ENCODE peak calls at places on chromosomes 2 and 18, in eight cellular contexts. One of them, this sample, is unnamed.

GRCh38 chr2:69201243-69201642 is 185.8 kb downstream of the GFPT1 start:
- DNase-seq in HCT116: no peak
- DNase-seq in transverse colon: no peak
- DNase-seq in esophagus muscularis mucosa: no peak
- DNase-seq in body of pancreas: no peak
- DNase-seq in endothelial cell of umbilical vein: no peak
- DNase-seq in suprapubic skin: no peak
- DNase-seq in gastrocnemius medialis: no peak
- DNase-seq in this sample: no peak

GRCh38 chr2:121697108-121697631 is 39.5 kb downstream of the NIFK start:
- DNase-seq in esophagus muscularis mucosa: no peak
- DNase-seq in transverse colon: no peak
- DNase-seq in HCT116: no peak
- DNase-seq in suprapubic skin: no peak
- DNase-seq in body of pancreas: no peak
- DNase-seq in endothelial cell of umbilical vein: peak; percentile 50
- DNase-seq in gastrocnemius medialis: no peak
- DNase-seq in this sample: no peak

GRCh38 chr2:176595986-176596385 is 326.7 kb downstream of the MTX2 start:
- DNase-seq in esophagus muscularis mucosa: no peak
- DNase-seq in transverse colon: no peak
- DNase-seq in suprapubic skin: no peak
- DNase-seq in endothelial cell of umbilical vein: peak; percentile 84
- DNase-seq in body of pancreas: no peak
- DNase-seq in gastrocnemius medialis: no peak
- DNase-seq in HCT116: no peak
- DNase-seq in this sample: no peak

GRCh38 chr18:37654711-37655369 is 89.2 kb upstream of the CELF4 start:
- DNase-seq in gastrocnemius medialis: no peak
- DNase-seq in endothelial cell of umbilical vein: no peak
- DNase-seq in suprapubic skin: no peak
- DNase-seq in body of pancreas: no peak
- DNase-seq in HCT116: no peak
- DNase-seq in transverse colon: no peak
- DNase-seq in esophagus muscularis mucosa: peak; percentile 42
- DNase-seq in this sample: no peak

GRCh38 chr2:46091004-46091403 is 206.2 kb upstream of the EPAS1 start:
- DNase-seq in HCT116: no peak
- DNase-seq in transverse colon: no peak
- DNase-seq in body of pancreas: no peak
- DNase-seq in suprapubic skin: no peak
- DNase-seq in endothelial cell of umbilical vein: peak; percentile 33
- DNase-seq in esophagus muscularis mucosa: no peak
- DNase-seq in gastrocnemius medialis: no peak
- DNase-seq in this sample: no peak

GRCh38 chr2:207202645-207203044 is 36.9 kb upstream of the KLF7 start:
- DNase-seq in endothelial cell of umbilical vein: peak; percentile 53
- DNase-seq in gastrocnemius medialis: no peak
- DNase-seq in HCT116: peak; percentile 4
- DNase-seq in transverse colon: no peak
- DNase-seq in esophagus muscularis mucosa: no peak
- DNase-seq in body of pancreas: no peak
- DNase-seq in suprapubic skin: no peak
- DNase-seq in this sample: no peak

GRCh38 chr2:99554238-99554637 is 64.4 kb upstream of the REV1 start:
- DNase-seq in esophagus muscularis mucosa: no peak
- DNase-seq in gastrocnemius medialis: no peak
- DNase-seq in suprapubic skin: no peak
- DNase-seq in HCT116: no peak
- DNase-seq in body of pancreas: peak; percentile 9
- DNase-seq in endothelial cell of umbilical vein: no peak
- DNase-seq in transverse colon: no peak
- DNase-seq in this sample: no peak

GRCh38 chr2:235191486-235191885 is 239.7 kb downstream of the SH3BP4 start:
- DNase-seq in suprapubic skin: no peak
- DNase-seq in gastrocnemius medialis: no peak
- DNase-seq in endothelial cell of umbilical vein: no peak
- DNase-seq in transverse colon: no peak
- DNase-seq in esophagus muscularis mucosa: no peak
- DNase-seq in body of pancreas: no peak
- DNase-seq in HCT116: no peak
- DNase-seq in this sample: no peak

GRCh38 chr18:58960946-58961722 is 96.5 kb downstream of the ZNF532 start:
- DNase-seq in endothelial cell of umbilical vein: no peak
- DNase-seq in suprapubic skin: no peak
- DNase-seq in transverse colon: no peak
- DNase-seq in HCT116: no peak
- DNase-seq in esophagus muscularis mucosa: no peak
- DNase-seq in gastrocnemius medialis: peak; percentile 74
- DNase-seq in body of pancreas: no peak
- DNase-seq in this sample: no peak

GRCh38 chr2:37324536-37324785 is 172 bp downstream of the PRKD3 start:
- DNase-seq in HCT116: no peak
- DNase-seq in gastrocnemius medialis: peak; percentile 79
- DNase-seq in suprapubic skin: no peak
- DNase-seq in esophagus muscularis mucosa: no peak
- DNase-seq in endothelial cell of umbilical vein: no peak
- DNase-seq in body of pancreas: peak; percentile 85
- DNase-seq in transverse colon: peak; percentile 86
- DNase-seq in this sample: no peak

GRCh38 chr2:37326285-37326684 is 1.7 kb upstream of the PRKD3 start:
- DNase-seq in suprapubic skin: no peak
- DNase-seq in gastrocnemius medialis: peak; percentile 27
- DNase-seq in endothelial cell of umbilical vein: peak; percentile 57
- DNase-seq in transverse colon: no peak
- DNase-seq in esophagus muscularis mucosa: no peak
- DNase-seq in HCT116: no peak
- DNase-seq in body of pancreas: peak; percentile 34
- DNase-seq in this sample: no peak

GRCh38 chr2:37323770-37324535 is 680 bp downstream of the PRKD3 start:
- DNase-seq in endothelial cell of umbilical vein: peak; percentile 71
- DNase-seq in gastrocnemius medialis: peak; percentile 39
- DNase-seq in body of pancreas: peak; percentile 59
- DNase-seq in esophagus muscularis mucosa: no peak
- DNase-seq in suprapubic skin: peak; percentile 68
- DNase-seq in transverse colon: peak; percentile 47
- DNase-seq in HCT116: no peak
- DNase-seq in this sample: no peak

GRCh38 chr2:37325625-37326071 is 1.0 kb upstream of the PRKD3 start:
- DNase-seq in suprapubic skin: no peak
- DNase-seq in HCT116: no peak
- DNase-seq in gastrocnemius medialis: no peak
- DNase-seq in endothelial cell of umbilical vein: no peak
- DNase-seq in body of pancreas: no peak
- DNase-seq in esophagus muscularis mucosa: no peak
- DNase-seq in transverse colon: no peak
- DNase-seq in this sample: no peak

GRCh38 chr2:37324786-37325624 is at the start of gene PRKD3:
- DNase-seq in HCT116: peak; percentile 18
- DNase-seq in gastrocnemius medialis: no peak
- DNase-seq in endothelial cell of umbilical vein: peak; percentile 72
- DNase-seq in esophagus muscularis mucosa: peak; percentile 92
- DNase-seq in suprapubic skin: peak; percentile 88
- DNase-seq in transverse colon: peak; percentile 55
- DNase-seq in body of pancreas: no peak
- DNase-seq in this sample: no peak
- TF ChIP-seq POLR2A in HCT116: no peak
- TF ChIP-seq POLR2A in gastrocnemius medialis: peak; percentile 74
- TF ChIP-seq POLR2A in endothelial cell of umbilical vein: no peak
- TF ChIP-seq POLR2A in esophagus muscularis mucosa: peak; percentile 46
- TF ChIP-seq POLR2A in suprapubic skin: no peak
- TF ChIP-seq POLR2A in transverse colon: peak; percentile 54
- TF ChIP-seq POLR2A in body of pancreas: peak; percentile 34
- TF ChIP-seq POLR2A in this sample: no peak

GRCh38 chr2:215614296-215614695 is 178.4 kb upstream of the FN1 start:
- DNase-seq in gastrocnemius medialis: no peak
- DNase-seq in suprapubic skin: no peak
- DNase-seq in body of pancreas: no peak
- DNase-seq in transverse colon: no peak
- DNase-seq in endothelial cell of umbilical vein: no peak
- DNase-seq in esophagus muscularis mucosa: no peak
- DNase-seq in HCT116: no peak
- DNase-seq in this sample: no peak

GRCh38 chr2:215613265-215613664 is 177.4 kb upstream of the FN1 start:
- DNase-seq in body of pancreas: no peak
- DNase-seq in endothelial cell of umbilical vein: no peak
- DNase-seq in HCT116: no peak
- DNase-seq in gastrocnemius medialis: no peak
- DNase-seq in transverse colon: no peak
- DNase-seq in esophagus muscularis mucosa: no peak
- DNase-seq in suprapubic skin: no peak
- DNase-seq in this sample: no peak

GRCh38 chr2:215617060-215617824 is 181.4 kb upstream of the FN1 start:
- DNase-seq in endothelial cell of umbilical vein: no peak
- DNase-seq in body of pancreas: no peak
- DNase-seq in suprapubic skin: no peak
- DNase-seq in esophagus muscularis mucosa: no peak
- DNase-seq in HCT116: no peak
- DNase-seq in transverse colon: no peak
- DNase-seq in gastrocnemius medialis: no peak
- DNase-seq in this sample: no peak

GRCh38 chr2:215615829-215616226 is 180.0 kb upstream of the FN1 start:
- DNase-seq in body of pancreas: no peak
- DNase-seq in esophagus muscularis mucosa: no peak
- DNase-seq in endothelial cell of umbilical vein: no peak
- DNase-seq in suprapubic skin: no peak
- DNase-seq in HCT116: no peak
- DNase-seq in transverse colon: no peak
- DNase-seq in gastrocnemius medialis: no peak
- DNase-seq in this sample: no peak

DNA sequence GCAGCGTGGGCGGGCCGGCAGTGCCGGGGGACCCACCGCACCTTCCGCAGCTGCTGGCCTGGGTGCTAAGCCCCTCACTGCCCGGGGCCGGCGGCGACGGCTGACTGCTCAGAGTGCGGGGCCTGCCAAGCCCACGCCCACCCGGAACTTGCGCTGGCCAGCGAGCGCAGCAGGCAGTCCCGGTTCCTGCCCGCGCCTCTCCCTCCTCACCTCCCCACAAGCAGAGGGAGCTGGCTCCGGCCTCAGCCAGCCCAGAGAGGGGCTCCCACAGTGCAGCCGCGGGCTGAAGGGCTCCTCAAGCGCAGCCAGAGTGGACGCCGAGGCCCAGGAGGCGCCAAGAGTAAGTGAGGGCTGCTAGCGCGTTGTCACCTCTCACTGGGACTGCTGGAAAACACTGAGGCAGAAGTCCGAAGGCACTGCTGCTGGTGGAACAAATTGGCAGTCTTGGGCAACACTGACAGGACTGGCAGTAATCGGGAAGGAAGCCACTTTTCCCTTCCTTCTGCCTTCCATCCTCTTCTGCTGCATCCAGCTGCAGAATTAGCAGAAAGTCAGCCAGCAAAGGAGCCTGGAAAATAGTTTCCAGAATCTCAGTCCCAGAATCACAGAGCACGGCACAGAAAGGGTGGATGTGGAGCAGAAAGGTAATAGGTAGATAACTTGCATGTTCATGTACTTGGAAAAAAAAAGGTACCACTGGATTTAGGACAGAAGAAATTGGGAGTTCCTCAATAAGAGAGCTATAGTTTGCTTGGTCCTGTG is 179.4 kb upstream of the FN1 start:
- DNase-seq in transverse colon: no peak
- DNase-seq in HCT116: no peak
- DNase-seq in body of pancreas: no peak
- DNase-seq in endothelial cell of umbilical vein: no peak
- DNase-seq in gastrocnemius medialis: no peak
- DNase-seq in esophagus muscularis mucosa: no peak
- DNase-seq in suprapubic skin: no peak
- DNase-seq in this sample: no peak
- H3K36me3 ChIP-seq in transverse colon: no peaks in the 10 kb centered on the region
- H3K36me3 ChIP-seq in HCT116: no peaks in the 10 kb centered on the region
- H3K36me3 ChIP-seq in body of pancreas: no peaks in the 10 kb centered on the region
- H3K36me3 ChIP-seq in endothelial cell of umbilical vein: peaks cover 7% of the 10 kb centered on the region
- H3K36me3 ChIP-seq in gastrocnemius medialis: no peaks in the 10 kb centered on the region
- H3K36me3 ChIP-seq in esophagus muscularis mucosa: no peaks in the 10 kb centered on the region
- H3K36me3 ChIP-seq in suprapubic skin: no peaks in the 10 kb centered on the region
- H3K36me3 ChIP-seq in this sample: no peaks in the 10 kb centered on the region

GRCh38 chr2:216299130-216299529 is 73.2 kb downstream of the MARCHF4 start:
- DNase-seq in transverse colon: no peak
- DNase-seq in suprapubic skin: no peak
- DNase-seq in gastrocnemius medialis: no peak
- DNase-seq in body of pancreas: no peak
- DNase-seq in HCT116: no peak
- DNase-seq in esophagus muscularis mucosa: no peak
- DNase-seq in endothelial cell of umbilical vein: no peak
- DNase-seq in this sample: no peak
- H3K27ac ChIP-seq in transverse colon: no peak overlapping the region
- H3K27ac ChIP-seq in suprapubic skin: no peak overlapping the region
- H3K27ac ChIP-seq in gastrocnemius medialis: no peak overlapping the region
- H3K27ac ChIP-seq in body of pancreas: no peak overlapping the region
- H3K27ac ChIP-seq in HCT116: no peak overlapping the region
- H3K27ac ChIP-seq in esophagus muscularis mucosa: no peak overlapping the region
- H3K27ac ChIP-seq in endothelial cell of umbilical vein: peak overlapping the region; percentile 16
- H3K27ac ChIP-seq in this sample: no peak overlapping the region

GRCh38 chr2:11507517-11507916 is 26.3 kb upstream of the GREB1 start:
- DNase-seq in esophagus muscularis mucosa: no peak
- DNase-seq in body of pancreas: no peak
- DNase-seq in endothelial cell of umbilical vein: no peak
- DNase-seq in suprapubic skin: no peak
- DNase-seq in HCT116: no peak
- DNase-seq in gastrocnemius medialis: no peak
- DNase-seq in transverse colon: no peak
- DNase-seq in this sample: no peak

GRCh38 chr2:11509657-11510360 is 24.0 kb upstream of the GREB1 start:
- DNase-seq in esophagus muscularis mucosa: no peak
- DNase-seq in suprapubic skin: no peak
- DNase-seq in transverse colon: no peak
- DNase-seq in gastrocnemius medialis: no peak
- DNase-seq in body of pancreas: no peak
- DNase-seq in endothelial cell of umbilical vein: no peak
- DNase-seq in HCT116: no peak
- DNase-seq in this sample: no peak

GRCh38 chr2:11506611-11506969 is 27.3 kb upstream of the GREB1 start:
- DNase-seq in suprapubic skin: no peak
- DNase-seq in endothelial cell of umbilical vein: no peak
- DNase-seq in HCT116: no peak
- DNase-seq in esophagus muscularis mucosa: no peak
- DNase-seq in transverse colon: no peak
- DNase-seq in body of pancreas: no peak
- DNase-seq in gastrocnemius medialis: no peak
- DNase-seq in this sample: no peak

GRCh38 chr2:11505652-11506610 is 27.9 kb upstream of the GREB1 start:
- DNase-seq in esophagus muscularis mucosa: no peak
- DNase-seq in suprapubic skin: no peak
- DNase-seq in endothelial cell of umbilical vein: no peak
- DNase-seq in transverse colon: no peak
- DNase-seq in gastrocnemius medialis: no peak
- DNase-seq in HCT116: peak; percentile 15
- DNase-seq in body of pancreas: peak; percentile 52
- DNase-seq in this sample: no peak

DNA sequence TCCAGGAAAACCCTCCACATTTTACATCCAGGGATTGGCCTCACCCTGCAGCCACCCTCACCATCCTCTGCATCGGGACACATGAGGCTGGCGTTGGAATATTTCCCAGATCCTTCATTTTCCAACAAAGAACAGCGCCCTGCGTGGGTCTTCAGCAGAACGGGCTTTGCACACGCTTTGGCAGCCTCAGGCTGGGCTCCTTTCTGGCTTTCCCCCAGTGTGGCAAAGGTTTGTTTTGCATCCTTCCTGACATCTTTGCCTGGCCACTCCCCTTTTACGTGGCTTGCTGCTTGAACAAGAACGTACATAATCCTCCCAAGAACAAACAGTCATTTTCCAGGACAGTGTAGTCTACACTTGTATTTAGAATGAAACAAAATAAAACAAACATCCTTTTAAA is 25.6 kb upstream of the GREB1 start:
- DNase-seq in body of pancreas: no peak
- DNase-seq in HCT116: no peak
- DNase-seq in esophagus muscularis mucosa: no peak
- DNase-seq in gastrocnemius medialis: no peak
- DNase-seq in suprapubic skin: no peak
- DNase-seq in transverse colon: no peak
- DNase-seq in endothelial cell of umbilical vein: no peak
- DNase-seq in this sample: no peak
- TF ChIP-seq POLR2A in body of pancreas: no peak
- TF ChIP-seq POLR2A in HCT116: no peak
- TF ChIP-seq POLR2A in esophagus muscularis mucosa: no peak
- TF ChIP-seq POLR2A in gastrocnemius medialis: no peak
- TF ChIP-seq POLR2A in suprapubic skin: no peak
- TF ChIP-seq POLR2A in transverse colon: no peak
- TF ChIP-seq POLR2A in endothelial cell of umbilical vein: no peak
- TF ChIP-seq POLR2A in this sample: no peak